ENCODE peak calls at places on chromosome 7, in ten cellular contexts. E is HCT116, P is stomach, H is heart left ventricle, Y is H1, C is A549, X is body of pancreas, I is testis, T is uterus, O is lower leg skin. G is an unnamed sample.

GRCh38 chr7:78489423-78489822 is 690.9 kb downstream of the PHTF2 start:
- DNase-seq in E (no peak), P (no peak), H (no peak), Y (no peak), C (no peak), X (no peak), I (no peak), T (no peak), O (no peak), G (no peak)

GRCh38 chr7:132130497-132130896 is 445.8 kb downstream of the PLXNA4 start:
- DNase-seq in E (no peak), P (no peak), H (no peak), Y (no peak), C (no peak), X (no peak), I (no peak), T (no peak), O (no peak), G (no peak)

GRCh38 chr7:106068986-106069385 is 43.1 kb downstream of the SYPL1 start:
- DNase-seq in E (no peak), P (no peak), H (no peak), Y (no peak), C (no peak), X (no peak), I (no peak), T (peak; percentile 39), O (peak; percentile 88), G (no peak)

GRCh38 chr7:108310351-108310750 is 145.9 kb downstream of the NRCAM start:
- DNase-seq in E (no peak), P (no peak), H (no peak), Y (no peak), C (no peak), X (no peak), I (no peak), T (no peak), O (no peak), G (no peak)

GRCh38 chr7:24899905-24900304 is 80.1 kb downstream of the OSBPL3 start:
- DNase-seq in E (no peak), P (no peak), H (no peak), Y (no peak), C (no peak), X (no peak), I (no peak), T (no peak), O (no peak), G (no peak)

GRCh38 chr7:139679731-139680594 is 97.8 kb downstream of the HIPK2 start:
- DNase-seq in E (no peak), P (peak; percentile 61), H (no peak), Y (no peak), C (peak; percentile 87), X (peak; percentile 67), I (no peak), T (no peak), O (no peak), G (no peak)

GRCh38 chr7:7416031-7416968 is 119.4 kb downstream of the COL28A1 start:
- DNase-seq in E (no peak), P (peak; percentile 81), H (no peak), Y (no peak), C (no peak), X (peak; percentile 76), I (no peak), T (no peak), O (no peak), G (no peak)

GRCh38 chr7:31633894-31634494 is 53.0 kb upstream of the PPP1R17 start:
- DNase-seq in E (peak; percentile 34), P (peak; percentile 67), H (no peak), Y (peak; percentile 60), C (peak; percentile 69), X (peak; percentile 78), I (peak; percentile 70), T (peak; percentile 20), O (no peak), G (no peak)

GRCh38 chr7:6628045-6628444 is 9.1 kb upstream of the ZNF316 start:
- DNase-seq in E (no peak), P (no peak), H (no peak), Y (no peak), C (no peak), X (no peak), I (no peak), T (no peak), O (no peak), G (no peak)

GRCh38 chr7:79340212-79340611 is 113.3 kb downstream of the MAGI2 start:
- DNase-seq in E (no peak), P (no peak), H (no peak), Y (no peak), C (no peak), X (no peak), I (no peak), T (no peak), O (no peak), G (no peak)

GRCh38 chr7:28701731-28702130 is 256.4 kb downstream of the TRIL start:
- DNase-seq in E (no peak), P (no peak), H (no peak), Y (no peak), C (no peak), X (no peak), I (no peak), T (no peak), O (no peak), G (no peak)

GRCh38 chr7:135802697-135803096 is 54.1 kb upstream of the FAM180A start:
- DNase-seq in E (no peak), P (no peak), H (no peak), Y (no peak), C (no peak), X (no peak), I (no peak), T (no peak), O (no peak), G (no peak)

GRCh38 chr7:45660201-45660900 is 86.2 kb downstream of the ADCY1 start:
- DNase-seq in E (no peak), P (peak; percentile 2), H (no peak), Y (no peak), C (no peak), X (no peak), I (no peak), T (no peak), O (peak; percentile 61), G (no peak)

GRCh38 chr7:2110586-2111396 is 122.0 kb downstream of the MAD1L1 start:
- DNase-seq in E (no peak), P (peak; percentile 31), H (no peak), Y (no peak), C (no peak), X (no peak), I (no peak), T (no peak), O (no peak), G (peak; percentile 34)
- TF ChIP-seq POLR2A in E (no peak), P (no peak), H (no peak), Y (no peak), C (no peak), X (no peak), I (no peak), T (no peak), O (no peak), G (no peak)

GRCh38 chr7:134440067-134440466 is 18.8 kb downstream of the AKR1B1 start:
- DNase-seq in E (no peak), P (no peak), H (no peak), Y (no peak), C (no peak), X (no peak), I (no peak), T (no peak), O (no peak), G (no peak)
- TF ChIP-seq POLR2A in E (no peak), P (no peak), H (no peak), Y (no peak), C (no peak), X (no peak), I (no peak), T (no peak), O (no peak), G (no peak)

GRCh38 chr7:74684473-74684872 is 27.0 kb downstream of the GTF2I start:
- DNase-seq in E (no peak), P (no peak), H (no peak), Y (no peak), C (no peak), X (no peak), I (peak; percentile 58), T (no peak), O (no peak), G (no peak)

GRCh38 chr7:74683799-74684198 is 26.3 kb downstream of the GTF2I start:
- DNase-seq in E (no peak), P (no peak), H (no peak), Y (no peak), C (no peak), X (no peak), I (no peak), T (no peak), O (no peak), G (no peak)

GRCh38 chr7:74684921-74685320 is 27.4 kb downstream of the GTF2I start:
- DNase-seq in E (no peak), P (no peak), H (no peak), Y (no peak), C (peak; percentile 24), X (no peak), I (peak; percentile 58), T (no peak), O (no peak), G (no peak)

DNA sequence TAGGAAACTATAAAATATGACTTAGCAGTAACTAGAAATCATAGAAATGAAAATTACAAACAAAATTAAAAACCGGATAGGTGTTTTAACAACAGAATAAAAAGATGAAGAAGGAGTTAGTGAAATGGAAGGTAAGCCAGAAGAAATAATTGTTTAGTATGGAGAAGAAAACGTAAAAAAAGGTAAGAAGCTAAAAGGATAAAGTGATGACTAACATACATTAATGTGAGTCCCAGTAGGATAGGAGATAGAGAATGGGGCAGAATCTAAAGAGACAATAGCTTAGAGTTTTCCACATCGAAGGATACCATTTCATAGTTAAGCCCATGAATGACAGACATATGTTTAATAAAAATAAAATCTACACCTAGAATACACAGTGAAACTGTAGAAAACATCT is 25.3 kb downstream of the GTF2I start:
- DNase-seq in E (no peak), P (no peak), H (no peak), Y (no peak), C (no peak), X (no peak), I (no peak), T (no peak), O (no peak), G (no peak)
- TF ChIP-seq POLR2A in E (no peak), P (no peak), H (no peak), Y (no peak), C (no peak), X (no peak), I (no peak), T (no peak), O (no peak), G (no peak)

DNA sequence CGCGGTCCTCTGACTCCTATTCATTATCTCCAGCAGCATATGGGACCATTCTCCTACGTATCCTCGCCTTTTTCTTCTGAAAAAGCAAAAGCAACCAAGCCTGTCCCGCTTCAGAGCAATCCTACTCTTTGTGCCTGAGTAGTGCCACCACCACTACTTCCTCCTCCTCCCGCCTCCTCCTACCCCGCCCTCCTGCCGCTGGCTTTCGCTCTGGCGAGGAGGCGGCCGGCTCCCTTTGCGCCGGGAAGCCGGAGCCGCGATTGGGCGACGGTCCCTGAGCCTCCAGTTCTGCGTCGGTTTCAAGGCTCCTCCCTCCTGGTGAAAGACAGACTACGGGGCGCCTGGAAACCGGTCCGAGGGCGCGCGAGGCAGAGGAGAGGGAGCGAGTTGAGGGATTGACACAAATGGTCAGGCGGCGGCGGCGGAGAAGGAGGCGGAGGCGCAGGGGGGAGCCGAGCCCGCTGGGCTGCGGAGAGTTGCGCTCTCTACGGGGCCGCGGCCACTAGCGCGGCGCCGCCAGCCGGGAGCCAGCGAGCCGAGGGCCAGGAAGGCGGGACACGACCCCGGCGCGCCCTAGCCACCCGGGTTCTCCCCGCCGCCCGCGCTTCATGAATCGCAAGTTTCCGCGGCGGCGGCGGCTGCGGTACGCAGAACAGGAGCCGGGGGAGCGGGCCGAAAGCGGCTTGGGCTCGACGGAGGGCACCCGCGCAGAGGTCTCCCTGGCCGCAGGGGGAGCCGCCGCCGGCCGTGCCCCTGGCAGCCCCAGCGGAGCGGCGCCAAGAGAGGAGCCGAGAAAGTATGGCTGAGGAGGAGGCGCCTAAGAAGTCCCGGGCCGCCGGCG is at the start of gene FZD1:
- DNase-seq in E (peak; percentile 95), P (peak; percentile 95), H (peak; percentile 97), Y (peak; percentile 92), C (peak; percentile 96), X (peak; percentile 96), I (peak; percentile 98), T (peak; percentile 96), O (peak; percentile 99), G (peak; percentile 96)
- TF ChIP-seq POLR2A in E (peak; percentile 41), P (peak; percentile 29), H (peak; percentile 87), Y (peak; percentile 17), C (peak; percentile 41), X (peak; percentile 93), I (peak; percentile 62), T (peak; percentile 78), O (no peak), G (peak; percentile 27)